ENCODE peak calls at places on chromosome 22, in six cellular contexts. B is A549, Z is osteoblast, T is fibroblast of mammary gland, M is kidney, G is astrocyte of the spinal cord. S is an unnamed sample.

GRCh38 chr22:48368975-48369525 is 1458.6 kb downstream of the BRD1 start:
- DNase-seq in B (no peak), Z (peak), T (no peak), M (no peak), G (no peak), S (no peak)

GRCh38 chr22:36238348-36239149 is 778 bp downstream of the APOL2 start:
- DNase-seq in B (no peak), Z (no peak), T (no peak), M (peak), G (no peak), S (peak)

GRCh38 chr22:28934026-28934425 is 50.7 kb downstream of the ZNRF3 start:
- DNase-seq in B (no peak), Z (no peak), T (no peak), M (no peak), G (no peak), S (no peak)

GRCh38 chr22:43263645-43264514 is 76.9 kb upstream of the TTLL12 start:
- DNase-seq in B (no peak), Z (no peak), T (peak), M (peak), G (peak), S (peak)

GRCh38 chr22:36413022-36413770 is 25.4 kb upstream of the MYH9 start:
- DNase-seq in B (no peak), Z (peak), T (no peak), M (no peak), G (no peak), S (no peak)

GRCh38 chr22:16699336-16699735 is 106.7 kb upstream of the CCT8L2 start:
- DNase-seq in B (no peak), Z (no peak), T (no peak), M (no peak), G (no peak), S (no peak)

GRCh38 chr22:42492323-42492690 is 27.3 kb downstream of the RRP7A start:
- DNase-seq in B (no peak), Z (no peak), T (no peak), M (no peak), G (no peak), S (no peak)

GRCh38 chr22:22358136-22358535 is 113.5 kb downstream of the VPREB1 start:
- DNase-seq in B (no peak), Z (no peak), T (no peak), M (no peak), G (no peak), S (no peak)

GRCh38 chr22:29081499-29082236 is 8.8 kb downstream of the KREMEN1 start:
- DNase-seq in B (no peak), Z (no peak), T (no peak), M (no peak), G (no peak), S (no peak)

GRCh38 chr22:17430298-17430900 is 61.1 kb downstream of the CECR2 start:
- DNase-seq in B (no peak), Z (no peak), T (peak), M (no peak), G (peak), S (peak)

GRCh38 chr22:24054356-24054755 is 43.3 kb downstream of the CABIN1 start:
- DNase-seq in B (no peak), Z (no peak), T (no peak), M (no peak), G (peak), S (peak)

GRCh38 chr22:32534252-32535215 is 59.9 kb downstream of the FBXO7 start:
- DNase-seq in B (no peak), Z (peak), T (no peak), M (peak), G (no peak), S (no peak)
- TF ChIP-seq CTCF in B (no peak), Z (no peak), T (no peak), M (no peak), G (no peak), S (no peak)

GRCh38 chr22:41152902-41153301 is 52.2 kb upstream of the L3MBTL2 start:
- DNase-seq in B (no peak), Z (no peak), T (no peak), M (no peak), G (no peak), S (no peak)

GRCh38 chr22:41157083-41157482 is 48.0 kb upstream of the L3MBTL2 start:
- DNase-seq in B (no peak), Z (no peak), T (no peak), M (no peak), G (no peak), S (no peak)
- TF ChIP-seq CTCF in B (no peak), Z (no peak), T (no peak), M (no peak), G (no peak), S (no peak)

DNA sequence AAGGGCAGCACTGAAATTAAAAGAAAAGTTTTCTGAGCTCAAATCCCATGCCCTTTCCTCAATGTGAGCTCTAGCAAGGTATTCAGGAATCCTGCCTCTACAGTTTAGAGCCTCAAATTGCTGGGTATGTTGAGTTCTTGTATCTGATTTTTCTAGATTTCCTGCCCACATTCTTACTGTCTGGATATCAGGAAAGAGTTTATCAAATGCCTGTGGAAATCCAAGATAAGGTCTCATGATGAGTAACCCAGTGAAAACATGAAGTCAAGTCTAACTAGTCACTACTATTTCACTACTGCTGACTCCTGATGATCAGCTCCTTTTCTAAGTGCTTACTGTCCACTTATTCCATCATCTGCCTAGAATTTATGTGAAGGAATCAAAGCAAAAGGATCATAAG is 29.8 kb downstream of the LIMK2 start:
- DNase-seq in B (no peak), Z (peak), T (peak), M (no peak), G (peak), S (peak)
- TF ChIP-seq CTCF in B (no peak), Z (peak), T (peak), M (no peak), G (peak), S (peak)

DNA sequence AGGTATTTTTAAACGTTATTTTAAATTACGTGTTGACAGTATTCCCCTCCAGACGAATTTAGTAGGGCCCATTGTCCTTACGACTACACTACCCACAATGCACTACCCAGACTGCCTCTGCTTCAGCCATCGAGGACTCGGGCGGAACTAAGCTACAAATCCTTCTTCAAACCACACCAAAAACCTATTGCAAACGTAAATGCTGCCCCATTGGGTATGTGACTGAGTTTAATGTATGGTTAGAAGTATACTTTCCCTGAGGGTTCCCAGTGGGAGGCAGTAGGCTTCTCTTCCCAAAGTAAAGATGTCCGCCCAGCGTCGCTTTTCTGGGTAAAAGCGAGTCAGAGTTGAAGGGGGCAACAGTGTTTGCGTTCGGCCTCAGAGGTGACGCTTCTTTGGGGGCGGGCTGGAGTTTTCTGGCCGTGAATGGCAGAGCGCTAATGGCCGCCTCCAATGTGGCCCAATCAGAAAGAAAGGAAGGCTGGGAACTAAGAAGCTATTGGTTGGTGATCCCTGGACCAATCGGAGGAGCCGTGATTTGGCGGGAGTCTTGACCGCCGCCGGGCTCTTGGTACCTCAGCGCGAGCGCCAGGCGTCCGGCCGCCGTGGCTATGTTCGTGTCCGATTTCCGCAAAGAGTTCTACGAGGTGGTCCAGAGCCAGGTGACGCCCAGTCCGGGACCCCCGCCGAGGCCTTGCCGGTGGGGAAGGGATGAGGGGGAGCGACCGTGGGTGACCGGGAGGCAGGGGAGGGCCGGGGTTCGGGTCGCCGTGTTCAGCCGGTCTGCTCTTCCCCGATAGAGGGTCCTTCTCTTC is at the start of gene CDC45:
- DNase-seq in B (peak), Z (peak), T (peak), M (peak), G (peak), S (peak)
- TF ChIP-seq CTCF in B (no peak), Z (no peak), T (no peak), M (no peak), G (no peak), S (no peak)

GRCh38 chr22:39240841-39241631 is 3.7 kb downstream of the PDGFB start:
- DNase-seq in B (peak), Z (no peak), T (no peak), M (peak), G (no peak), S (peak)

GRCh38 chr22:39238124-39238466 is 6.7 kb downstream of the PDGFB start:
- DNase-seq in B (no peak), Z (no peak), T (no peak), M (no peak), G (no peak), S (no peak)

GRCh38 chr22:39238561-39238960 is 6.2 kb downstream of the PDGFB start:
- DNase-seq in B (no peak), Z (no peak), T (no peak), M (no peak), G (no peak), S (no peak)

GRCh38 chr22:39238966-39239510 is 5.7 kb downstream of the PDGFB start:
- DNase-seq in B (no peak), Z (no peak), T (no peak), M (no peak), G (no peak), S (no peak)

DNA sequence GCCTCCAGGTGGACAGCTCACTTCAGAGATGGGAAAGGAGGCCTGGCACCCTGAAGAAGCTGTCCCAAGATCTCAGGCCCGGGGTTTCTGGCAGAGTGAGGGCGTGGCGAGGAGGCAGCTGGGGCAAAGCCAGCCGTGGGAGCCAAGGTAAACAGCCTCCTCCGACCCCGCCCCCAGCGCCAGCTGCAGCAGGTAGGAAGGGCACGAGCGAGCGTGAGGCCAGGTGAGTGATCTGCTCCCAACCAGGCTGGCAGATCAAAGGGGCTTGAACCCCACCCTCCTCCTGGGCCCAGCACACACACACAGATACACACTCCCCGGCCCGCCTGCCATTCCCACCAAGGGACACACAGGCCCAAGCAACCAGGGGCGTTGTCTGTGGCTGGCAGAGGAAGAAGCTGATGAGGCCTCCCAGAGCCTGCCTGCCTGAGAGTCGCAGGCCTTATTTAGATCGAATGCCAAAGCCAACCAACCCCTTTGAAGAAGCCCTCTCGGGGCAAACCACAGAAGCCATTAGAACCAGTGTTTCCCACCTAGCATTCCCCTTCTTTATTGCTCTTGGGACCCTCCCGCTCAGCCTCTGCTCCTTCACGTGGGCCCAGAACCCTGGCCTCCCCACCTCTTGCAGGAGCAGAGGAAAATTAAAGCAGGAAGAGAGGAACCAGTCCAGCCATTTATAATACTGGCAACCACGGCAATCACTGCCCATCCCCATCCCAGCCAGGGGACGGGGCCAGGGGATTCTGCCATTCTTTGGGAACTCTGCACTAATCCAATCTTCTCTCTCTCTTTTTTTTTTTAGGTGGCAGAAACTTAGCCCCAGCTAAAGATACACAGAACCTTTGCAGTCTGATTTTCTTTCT is 5.0 kb downstream of the PDGFB start:
- DNase-seq in B (no peak), Z (peak), T (no peak), M (peak), G (no peak), S (no peak)
- TF ChIP-seq CTCF in B (no peak), Z (no peak), T (no peak), M (no peak), G (no peak), S (no peak)

GRCh38 chr22:45400046-45400445 is 13.4 kb downstream of the SMC1B start:
- DNase-seq in B (no peak), Z (no peak), T (no peak), M (no peak), G (no peak), S (no peak)
- TF ChIP-seq CTCF in B (no peak), Z (no peak), T (no peak), M (no peak), G (no peak), S (no peak)

GRCh38 chr22:27113211-27114030 is 456.0 kb downstream of the MIAT start:
- DNase-seq in B (peak), Z (peak), T (peak), M (no peak), G (peak), S (peak)
- TF ChIP-seq CTCF in B (no peak), Z (peak), T (no peak), M (no peak), G (no peak), S (peak)

DNA sequence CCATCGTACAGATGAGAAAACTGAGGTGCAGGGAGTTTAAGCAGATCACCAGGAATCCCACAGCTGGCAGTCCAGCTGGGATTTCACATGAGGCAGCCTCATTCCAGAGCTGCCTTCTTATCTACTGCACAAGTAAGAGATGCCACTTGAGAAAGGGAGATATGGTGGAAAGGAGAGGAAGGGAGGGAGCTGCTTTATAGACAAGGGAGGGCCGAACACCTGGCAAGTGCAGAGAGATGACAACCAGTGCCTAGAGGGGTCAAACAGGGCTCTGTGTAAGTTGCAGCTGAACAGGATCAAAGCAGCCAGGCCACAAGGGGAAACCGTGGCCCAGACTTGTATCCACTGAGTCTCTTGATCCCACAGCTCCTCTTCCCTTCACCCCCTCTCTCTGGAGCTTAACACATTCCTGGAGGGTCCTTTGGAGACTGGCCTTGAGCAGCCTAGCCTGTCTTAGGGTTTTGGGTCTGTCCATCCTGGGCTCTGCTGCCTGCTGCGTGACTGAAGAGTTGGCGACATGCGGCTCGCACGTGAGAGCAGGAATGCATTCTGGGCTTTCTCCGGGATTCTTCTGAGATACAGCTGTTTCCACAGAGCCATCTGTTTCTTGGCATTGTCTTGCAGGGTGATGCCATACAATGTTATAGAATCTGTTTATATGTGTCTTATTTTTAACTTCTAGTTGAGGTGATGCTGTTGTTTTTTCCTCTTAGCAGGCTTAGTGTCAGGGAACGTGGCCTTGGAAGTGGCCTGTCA is 268.5 kb upstream of the SYN3 start:
- DNase-seq in B (no peak), Z (no peak), T (no peak), M (no peak), G (no peak), S (no peak)
- TF ChIP-seq CTCF in B (no peak), Z (no peak), T (no peak), M (no peak), G (no peak), S (no peak)

GRCh38 chr22:27685515-27685914 is 116.0 kb downstream of the MN1 start:
- DNase-seq in B (no peak), Z (no peak), T (no peak), M (no peak), G (no peak), S (no peak)
- TF ChIP-seq CTCF in B (no peak), Z (no peak), T (no peak), M (no peak), G (no peak), S (no peak)

GRCh38 chr22:37781434-37782059 is 26.2 kb upstream of the GCAT start:
- DNase-seq in B (no peak), Z (peak), T (peak), M (peak), G (no peak), S (peak)
- TF ChIP-seq CTCF in B (peak), Z (peak), T (peak), M (no peak), G (peak), S (peak)

S was measured in choroid plexus epithelial cell.